ENCODE peak calls at places on chromosomes 13 and 19, in nine cellular contexts. One of them, this sample, is unnamed.

GRCh38 chr13:26961890-26962615 is 201.5 kb upstream of the GPR12 start:
- DNase-seq in astrocyte of the spinal cord: no peak
- DNase-seq in fibroblast of the aortic adventitia: no peak
- DNase-seq in astrocyte: no peak
- DNase-seq in stomach: peak
- DNase-seq in tibial nerve: no peak
- DNase-seq in breast epithelium: no peak
- DNase-seq in upper lobe of right lung: peak
- DNase-seq in suprapubic skin: no peak
- DNase-seq in this sample: no peak

GRCh38 chr13:24183741-24184182 is 23.2 kb downstream of the SPATA13 start:
- DNase-seq in upper lobe of right lung: no peak
- DNase-seq in stomach: no peak
- DNase-seq in astrocyte of the spinal cord: no peak
- DNase-seq in breast epithelium: no peak
- DNase-seq in fibroblast of the aortic adventitia: no peak
- DNase-seq in astrocyte: no peak
- DNase-seq in tibial nerve: no peak
- DNase-seq in suprapubic skin: no peak
- DNase-seq in this sample: no peak

GRCh38 chr13:87536499-87536898 is 134.7 kb upstream of the SLITRK5 start:
- DNase-seq in suprapubic skin: no peak
- DNase-seq in breast epithelium: no peak
- DNase-seq in astrocyte: peak
- DNase-seq in astrocyte of the spinal cord: peak
- DNase-seq in tibial nerve: no peak
- DNase-seq in fibroblast of the aortic adventitia: no peak
- DNase-seq in stomach: no peak
- DNase-seq in upper lobe of right lung: no peak
- DNase-seq in this sample: peak

GRCh38 chr13:50712882-50713281 is 130.6 kb downstream of the DLEU7 start:
- DNase-seq in breast epithelium: no peak
- DNase-seq in astrocyte of the spinal cord: no peak
- DNase-seq in tibial nerve: no peak
- DNase-seq in upper lobe of right lung: no peak
- DNase-seq in suprapubic skin: no peak
- DNase-seq in stomach: no peak
- DNase-seq in astrocyte: no peak
- DNase-seq in fibroblast of the aortic adventitia: no peak
- DNase-seq in this sample: no peak

GRCh38 chr19:13104848-13105646 is 2.4 kb upstream of the LYL1 start:
- DNase-seq in astrocyte: no peak
- DNase-seq in astrocyte of the spinal cord: no peak
- DNase-seq in breast epithelium: no peak
- DNase-seq in tibial nerve: no peak
- DNase-seq in fibroblast of the aortic adventitia: no peak
- DNase-seq in suprapubic skin: no peak
- DNase-seq in upper lobe of right lung: no peak
- DNase-seq in stomach: no peak
- DNase-seq in this sample: no peak

GRCh38 chr19:31262673-31263308 is 86.4 kb downstream of the TSHZ3 start:
- DNase-seq in tibial nerve: no peak
- DNase-seq in fibroblast of the aortic adventitia: peak
- DNase-seq in stomach: peak
- DNase-seq in astrocyte: no peak
- DNase-seq in upper lobe of right lung: no peak
- DNase-seq in breast epithelium: no peak
- DNase-seq in astrocyte of the spinal cord: no peak
- DNase-seq in suprapubic skin: no peak
- DNase-seq in this sample: peak

GRCh38 chr19:29079331-29079730 is 133.6 kb downstream of the UQCRFS1 start:
- DNase-seq in fibroblast of the aortic adventitia: no peak
- DNase-seq in astrocyte of the spinal cord: no peak
- DNase-seq in tibial nerve: no peak
- DNase-seq in astrocyte: no peak
- DNase-seq in suprapubic skin: no peak
- DNase-seq in stomach: no peak
- DNase-seq in breast epithelium: no peak
- DNase-seq in upper lobe of right lung: no peak
- DNase-seq in this sample: no peak

GRCh38 chr19:18441804-18442788 is 4.2 kb upstream of the ISYNA1 start:
- DNase-seq in breast epithelium: no peak
- DNase-seq in suprapubic skin: no peak
- DNase-seq in tibial nerve: no peak
- DNase-seq in fibroblast of the aortic adventitia: no peak
- DNase-seq in stomach: no peak
- DNase-seq in astrocyte: no peak
- DNase-seq in astrocyte of the spinal cord: no peak
- DNase-seq in upper lobe of right lung: no peak
- DNase-seq in this sample: no peak

GRCh38 chr13:21372530-21372929 is 86.6 kb downstream of the ZDHHC20 start:
- DNase-seq in astrocyte: no peak
- DNase-seq in astrocyte of the spinal cord: no peak
- DNase-seq in stomach: no peak
- DNase-seq in suprapubic skin: no peak
- DNase-seq in upper lobe of right lung: no peak
- DNase-seq in breast epithelium: no peak
- DNase-seq in fibroblast of the aortic adventitia: no peak
- DNase-seq in tibial nerve: no peak
- DNase-seq in this sample: no peak

GRCh38 chr19:33463194-33463593 is 58.4 kb downstream of the PEPD start:
- DNase-seq in stomach: no peak
- DNase-seq in upper lobe of right lung: no peak
- DNase-seq in astrocyte of the spinal cord: no peak
- DNase-seq in fibroblast of the aortic adventitia: no peak
- DNase-seq in suprapubic skin: peak
- DNase-seq in breast epithelium: peak
- DNase-seq in tibial nerve: no peak
- DNase-seq in astrocyte: no peak
- DNase-seq in this sample: no peak

GRCh38 chr19:55265723-55266386 is 7.0 kb upstream of the PPP6R1 start:
- DNase-seq in astrocyte of the spinal cord: no peak
- DNase-seq in fibroblast of the aortic adventitia: no peak
- DNase-seq in stomach: no peak
- DNase-seq in suprapubic skin: peak
- DNase-seq in tibial nerve: no peak
- DNase-seq in astrocyte: no peak
- DNase-seq in breast epithelium: no peak
- DNase-seq in upper lobe of right lung: no peak
- DNase-seq in this sample: no peak

GRCh38 chr19:55264531-55264930 is 5.7 kb upstream of the PPP6R1 start:
- DNase-seq in astrocyte of the spinal cord: no peak
- DNase-seq in tibial nerve: no peak
- DNase-seq in breast epithelium: no peak
- DNase-seq in upper lobe of right lung: no peak
- DNase-seq in stomach: no peak
- DNase-seq in fibroblast of the aortic adventitia: no peak
- DNase-seq in suprapubic skin: no peak
- DNase-seq in astrocyte: no peak
- DNase-seq in this sample: no peak

GRCh38 chr19:55266404-55266803 is 7.6 kb upstream of the PPP6R1 start:
- DNase-seq in astrocyte of the spinal cord: no peak
- DNase-seq in tibial nerve: no peak
- DNase-seq in suprapubic skin: no peak
- DNase-seq in stomach: no peak
- DNase-seq in fibroblast of the aortic adventitia: no peak
- DNase-seq in astrocyte: no peak
- DNase-seq in upper lobe of right lung: no peak
- DNase-seq in breast epithelium: no peak
- DNase-seq in this sample: no peak

GRCh38 chr19:55266840-55267239 is 8.0 kb upstream of the PPP6R1 start:
- DNase-seq in suprapubic skin: no peak
- DNase-seq in tibial nerve: no peak
- DNase-seq in astrocyte: no peak
- DNase-seq in astrocyte of the spinal cord: no peak
- DNase-seq in stomach: no peak
- DNase-seq in upper lobe of right lung: no peak
- DNase-seq in fibroblast of the aortic adventitia: no peak
- DNase-seq in breast epithelium: no peak
- DNase-seq in this sample: no peak

GRCh38 chr19:55265173-55265572 is 6.4 kb upstream of the PPP6R1 start:
- DNase-seq in astrocyte: no peak
- DNase-seq in fibroblast of the aortic adventitia: no peak
- DNase-seq in upper lobe of right lung: no peak
- DNase-seq in astrocyte of the spinal cord: no peak
- DNase-seq in stomach: no peak
- DNase-seq in tibial nerve: no peak
- DNase-seq in suprapubic skin: no peak
- DNase-seq in breast epithelium: no peak
- DNase-seq in this sample: no peak
- H3K4me3 ChIP-seq in astrocyte: no peak
- H3K4me3 ChIP-seq in fibroblast of the aortic adventitia: no peak
- H3K4me3 ChIP-seq in upper lobe of right lung: no peak
- H3K4me3 ChIP-seq in astrocyte of the spinal cord: no peak
- H3K4me3 ChIP-seq in stomach: no peak
- H3K4me3 ChIP-seq in tibial nerve: no peak
- H3K4me3 ChIP-seq in suprapubic skin: no peak
- H3K4me3 ChIP-seq in breast epithelium: no peak
- H3K4me3 ChIP-seq in this sample: no peak

DNA sequence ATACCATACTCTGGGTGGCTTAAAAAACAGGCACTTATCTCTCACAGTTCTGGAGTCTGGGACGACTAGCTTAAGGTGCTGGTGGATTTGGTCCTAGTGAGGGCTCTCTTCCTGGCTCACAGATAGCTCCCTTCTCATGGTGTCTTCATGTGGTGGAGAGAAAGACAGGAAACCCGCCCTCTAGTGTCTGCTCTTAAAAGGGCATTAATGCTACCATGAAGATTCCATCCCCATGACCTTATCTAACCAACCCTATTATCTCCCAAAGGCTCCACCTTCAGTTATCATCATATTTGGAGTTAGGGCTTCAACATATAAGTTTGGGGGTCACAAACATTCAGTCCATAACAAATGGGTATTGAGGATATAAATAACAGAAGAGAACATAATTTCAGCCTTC is 139.4 kb downstream of the HS6ST3 start:
- DNase-seq in tibial nerve: no peak
- DNase-seq in upper lobe of right lung: no peak
- DNase-seq in stomach: no peak
- DNase-seq in astrocyte of the spinal cord: no peak
- DNase-seq in astrocyte: no peak
- DNase-seq in breast epithelium: no peak
- DNase-seq in fibroblast of the aortic adventitia: peak
- DNase-seq in suprapubic skin: no peak
- DNase-seq in this sample: peak
- TF ChIP-seq CTCF in tibial nerve: no peak
- TF ChIP-seq CTCF in upper lobe of right lung: peak
- TF ChIP-seq CTCF in stomach: peak
- TF ChIP-seq CTCF in astrocyte of the spinal cord: peak
- TF ChIP-seq CTCF in astrocyte: peak
- TF ChIP-seq CTCF in breast epithelium: no peak
- TF ChIP-seq CTCF in fibroblast of the aortic adventitia: peak
- TF ChIP-seq CTCF in suprapubic skin: no peak
- TF ChIP-seq CTCF in this sample: peak

GRCh38 chr13:54183728-54184127 is 1155.1 kb downstream of the OLFM4 start:
- DNase-seq in suprapubic skin: no peak
- DNase-seq in astrocyte of the spinal cord: no peak
- DNase-seq in breast epithelium: no peak
- DNase-seq in stomach: no peak
- DNase-seq in fibroblast of the aortic adventitia: no peak
- DNase-seq in upper lobe of right lung: no peak
- DNase-seq in tibial nerve: no peak
- DNase-seq in astrocyte: no peak
- DNase-seq in this sample: no peak

GRCh38 chr13:54185785-54186184 is 1157.2 kb downstream of the OLFM4 start:
- DNase-seq in stomach: no peak
- DNase-seq in breast epithelium: no peak
- DNase-seq in fibroblast of the aortic adventitia: no peak
- DNase-seq in suprapubic skin: no peak
- DNase-seq in astrocyte: no peak
- DNase-seq in astrocyte of the spinal cord: no peak
- DNase-seq in upper lobe of right lung: no peak
- DNase-seq in tibial nerve: no peak
- DNase-seq in this sample: no peak

GRCh38 chr13:54185101-54185500 is 1156.5 kb downstream of the OLFM4 start:
- DNase-seq in upper lobe of right lung: no peak
- DNase-seq in suprapubic skin: no peak
- DNase-seq in astrocyte: no peak
- DNase-seq in tibial nerve: no peak
- DNase-seq in breast epithelium: no peak
- DNase-seq in stomach: no peak
- DNase-seq in fibroblast of the aortic adventitia: no peak
- DNase-seq in astrocyte of the spinal cord: no peak
- DNase-seq in this sample: no peak

GRCh38 chr13:54184576-54184975 is 1156.0 kb downstream of the OLFM4 start:
- DNase-seq in suprapubic skin: no peak
- DNase-seq in breast epithelium: no peak
- DNase-seq in astrocyte: no peak
- DNase-seq in astrocyte of the spinal cord: no peak
- DNase-seq in upper lobe of right lung: no peak
- DNase-seq in fibroblast of the aortic adventitia: no peak
- DNase-seq in stomach: no peak
- DNase-seq in tibial nerve: no peak
- DNase-seq in this sample: no peak

GRCh38 chr13:54187461-54187860 is 1158.8 kb downstream of the OLFM4 start:
- DNase-seq in astrocyte of the spinal cord: no peak
- DNase-seq in astrocyte: no peak
- DNase-seq in suprapubic skin: no peak
- DNase-seq in upper lobe of right lung: no peak
- DNase-seq in stomach: no peak
- DNase-seq in fibroblast of the aortic adventitia: no peak
- DNase-seq in tibial nerve: no peak
- DNase-seq in breast epithelium: no peak
- DNase-seq in this sample: no peak
- H3K4me3 ChIP-seq in astrocyte of the spinal cord: no peak
- H3K4me3 ChIP-seq in astrocyte: no peak
- H3K4me3 ChIP-seq in suprapubic skin: no peak
- H3K4me3 ChIP-seq in upper lobe of right lung: no peak
- H3K4me3 ChIP-seq in stomach: no peak
- H3K4me3 ChIP-seq in fibroblast of the aortic adventitia: no peak
- H3K4me3 ChIP-seq in tibial nerve: no peak
- H3K4me3 ChIP-seq in breast epithelium: no peak
- H3K4me3 ChIP-seq in this sample: no peak

GRCh38 chr13:46728777-46729176 is 68.2 kb downstream of the ESD start:
- DNase-seq in stomach: no peak
- DNase-seq in suprapubic skin: no peak
- DNase-seq in breast epithelium: no peak
- DNase-seq in fibroblast of the aortic adventitia: no peak
- DNase-seq in astrocyte of the spinal cord: no peak
- DNase-seq in astrocyte: no peak
- DNase-seq in tibial nerve: no peak
- DNase-seq in upper lobe of right lung: no peak
- DNase-seq in this sample: peak
- TF ChIP-seq CTCF in stomach: no peak
- TF ChIP-seq CTCF in suprapubic skin: no peak
- TF ChIP-seq CTCF in breast epithelium: no peak
- TF ChIP-seq CTCF in fibroblast of the aortic adventitia: no peak
- TF ChIP-seq CTCF in astrocyte of the spinal cord: peak
- TF ChIP-seq CTCF in astrocyte: no peak
- TF ChIP-seq CTCF in tibial nerve: no peak
- TF ChIP-seq CTCF in upper lobe of right lung: peak
- TF ChIP-seq CTCF in this sample: peak

GRCh38 chr19:45668342-45668871 is 386 bp downstream of the GIPR start:
- DNase-seq in fibroblast of the aortic adventitia: no peak
- DNase-seq in suprapubic skin: no peak
- DNase-seq in upper lobe of right lung: no peak
- DNase-seq in tibial nerve: no peak
- DNase-seq in breast epithelium: no peak
- DNase-seq in stomach: peak
- DNase-seq in astrocyte of the spinal cord: no peak
- DNase-seq in astrocyte: no peak
- DNase-seq in this sample: no peak
- H3K4me3 ChIP-seq in fibroblast of the aortic adventitia: peak
- H3K4me3 ChIP-seq in suprapubic skin: peak
- H3K4me3 ChIP-seq in upper lobe of right lung: peak
- H3K4me3 ChIP-seq in tibial nerve: no peak
- H3K4me3 ChIP-seq in breast epithelium: peak
- H3K4me3 ChIP-seq in stomach: peak
- H3K4me3 ChIP-seq in astrocyte of the spinal cord: peak
- H3K4me3 ChIP-seq in astrocyte: peak
- H3K4me3 ChIP-seq in this sample: peak

This sample was measured in choroid plexus epithelial cell.